ENCODE peak calls at places on chromosomes 16 and 17, in seven cellular contexts. Q, W, M, R, G, D and Z are unnamed samples.

GRCh38 chr16:4494746-4495490 is 18.7 kb downstream of the HMOX2 start:
- DNase-seq in Q (no peak), W (no peak), M (no peak), R (no peak), G (no peak), D (no peak), Z (no peak)

GRCh38 chr17:69452664-69453260 is 38.3 kb downstream of the MAP2K6 start:
- DNase-seq in Q (no peak), W (no peak), M (no peak), R (no peak), G (no peak), D (no peak), Z (no peak)

GRCh38 chr16:2206780-2207433 is 1.7 kb downstream of the MLST8 start:
- DNase-seq in Q (no peak), W (no peak), M (no peak), R (no peak), G (no peak), D (no peak), Z (no peak)

GRCh38 chr16:86951831-86952598 is 365.2 kb downstream of the C16orf95 start:
- DNase-seq in Q (no peak), W (no peak), M (no peak), R (no peak), G (no peak), D (no peak), Z (no peak)

GRCh38 chr17:75614006-75614405 is 19.2 kb upstream of the SMIM5 start:
- DNase-seq in Q (no peak), W (no peak), M (no peak), R (peak), G (no peak), D (no peak), Z (no peak)

GRCh38 chr17:5210853-5211252 is 19.2 kb upstream of the ZNF594 start:
- DNase-seq in Q (no peak), W (no peak), M (no peak), R (no peak), G (no peak), D (no peak), Z (no peak)

GRCh38 chr16:4087099-4087885 is 28.9 kb downstream of the ADCY9 start:
- DNase-seq in Q (no peak), W (no peak), M (no peak), R (no peak), G (no peak), D (no peak), Z (no peak)

GRCh38 chr17:18187816-18188761 is 4.5 kb downstream of the ALKBH5 start:
- DNase-seq in Q (no peak), W (no peak), M (no peak), R (no peak), G (no peak), D (no peak), Z (no peak)

GRCh38 chr16:69501956-69502457 is 63.8 kb upstream of the NFAT5 start:
- DNase-seq in Q (no peak), W (no peak), M (no peak), R (no peak), G (no peak), D (no peak), Z (no peak)

GRCh38 chr17:77933777-77934398 is 24.6 kb upstream of the TNRC6C start:
- DNase-seq in Q (no peak), W (no peak), M (no peak), R (no peak), G (no peak), D (no peak), Z (no peak)

GRCh38 chr17:37111329-37111728 is 162.6 kb downstream of the AATF start:
- DNase-seq in Q (no peak), W (no peak), M (no peak), R (no peak), G (no peak), D (no peak), Z (no peak)

GRCh38 chr17:42944211-42944610 is 20.0 kb downstream of the AARSD1 start:
- DNase-seq in Q (no peak), W (no peak), M (no peak), R (no peak), G (no peak), D (no peak), Z (no peak)

GRCh38 chr16:82344157-82344556 is 174.1 kb upstream of the MPHOSPH6 start:
- DNase-seq in Q (no peak), W (no peak), M (no peak), R (peak), G (no peak), D (peak), Z (no peak)

GRCh38 chr16:8886593-8887437 is 4.7 kb downstream of the LITAFD start:
- DNase-seq in Q (no peak), W (no peak), M (no peak), R (no peak), G (no peak), D (no peak), Z (no peak)

GRCh38 chr17:32876414-32877163 is at the start of gene MYO1D:
- DNase-seq in Q (peak), W (peak), M (peak), R (peak), G (peak), D (peak), Z (peak)

GRCh38 chr17:78174870-78175642 is 6.7 kb downstream of the SYNGR2 start:
- DNase-seq in Q (peak), W (no peak), M (no peak), R (peak), G (no peak), D (peak), Z (no peak)

GRCh38 chr16:35391328-35391727 is 1931.9 kb downstream of the TP53TG3F start:
- DNase-seq in Q (no peak), W (peak), M (no peak), R (peak), G (no peak), D (peak), Z (peak)

GRCh38 chr16:85037721-85038120 is 10.1 kb downstream of the KIAA0513 start:
- DNase-seq in Q (no peak), W (no peak), M (no peak), R (no peak), G (no peak), D (no peak), Z (no peak)